ENCODE peak calls at places on chromosome 9, in ten cellular contexts. One of them, this sample, is unnamed.

GRCh38 chr9:4026925-4027324 is 272.9 kb downstream of the GLIS3 start:
- DNase-seq in A549: no peak
- DNase-seq in fibroblast of lung: no peak
- DNase-seq in fibroblast of mammary gland: no peak
- DNase-seq in spleen: no peak
- DNase-seq in endothelial cell: no peak
- DNase-seq in neural progenitor cell: no peak
- DNase-seq in left ventricle myocardium inferior: no peak
- DNase-seq in progenitor cell of endocrine pancreas: no peak
- DNase-seq in nephron progenitor cell: no peak
- DNase-seq in this sample: no peak

GRCh38 chr9:27835746-27836145 is 262.5 kb upstream of the C9orf72 start:
- DNase-seq in progenitor cell of endocrine pancreas: no peak
- DNase-seq in neural progenitor cell: no peak
- DNase-seq in left ventricle myocardium inferior: no peak
- DNase-seq in spleen: no peak
- DNase-seq in nephron progenitor cell: no peak
- DNase-seq in A549: no peak
- DNase-seq in fibroblast of mammary gland: no peak
- DNase-seq in endothelial cell: no peak
- DNase-seq in fibroblast of lung: no peak
- DNase-seq in this sample: no peak

GRCh38 chr9:91182429-91182828 is 179.3 kb downstream of the AUH start:
- DNase-seq in endothelial cell: no peak
- DNase-seq in spleen: no peak
- DNase-seq in A549: no peak
- DNase-seq in fibroblast of mammary gland: peak
- DNase-seq in nephron progenitor cell: no peak
- DNase-seq in progenitor cell of endocrine pancreas: no peak
- DNase-seq in neural progenitor cell: no peak
- DNase-seq in fibroblast of lung: no peak
- DNase-seq in left ventricle myocardium inferior: no peak
- DNase-seq in this sample: no peak

GRCh38 chr9:38008168-38009034 is 60.6 kb downstream of the SHB start:
- DNase-seq in nephron progenitor cell: peak
- DNase-seq in A549: peak
- DNase-seq in neural progenitor cell: no peak
- DNase-seq in endothelial cell: peak
- DNase-seq in fibroblast of mammary gland: peak
- DNase-seq in left ventricle myocardium inferior: no peak
- DNase-seq in spleen: no peak
- DNase-seq in progenitor cell of endocrine pancreas: no peak
- DNase-seq in fibroblast of lung: peak
- DNase-seq in this sample: peak

GRCh38 chr9:33161011-33161588 is 6.0 kb downstream of the B4GALT1 start:
- DNase-seq in fibroblast of mammary gland: peak
- DNase-seq in neural progenitor cell: peak
- DNase-seq in spleen: peak
- DNase-seq in A549: peak
- DNase-seq in left ventricle myocardium inferior: peak
- DNase-seq in fibroblast of lung: peak
- DNase-seq in progenitor cell of endocrine pancreas: no peak
- DNase-seq in nephron progenitor cell: no peak
- DNase-seq in endothelial cell: no peak
- DNase-seq in this sample: no peak

GRCh38 chr9:113633782-113634596 is 170.5 kb downstream of the RGS3 start:
- DNase-seq in neural progenitor cell: no peak
- DNase-seq in progenitor cell of endocrine pancreas: no peak
- DNase-seq in spleen: peak
- DNase-seq in nephron progenitor cell: no peak
- DNase-seq in fibroblast of lung: no peak
- DNase-seq in fibroblast of mammary gland: no peak
- DNase-seq in left ventricle myocardium inferior: no peak
- DNase-seq in endothelial cell: no peak
- DNase-seq in A549: no peak
- DNase-seq in this sample: no peak

GRCh38 chr9:72540348-72540873 is 19.0 kb downstream of the TMC1 start:
- DNase-seq in fibroblast of mammary gland: peak
- DNase-seq in A549: no peak
- DNase-seq in endothelial cell: no peak
- DNase-seq in fibroblast of lung: peak
- DNase-seq in progenitor cell of endocrine pancreas: no peak
- DNase-seq in nephron progenitor cell: no peak
- DNase-seq in left ventricle myocardium inferior: no peak
- DNase-seq in neural progenitor cell: no peak
- DNase-seq in spleen: no peak
- DNase-seq in this sample: no peak

GRCh38 chr9:69193685-69194032 is 19.6 kb downstream of the TJP2 start:
- DNase-seq in left ventricle myocardium inferior: no peak
- DNase-seq in fibroblast of lung: no peak
- DNase-seq in nephron progenitor cell: no peak
- DNase-seq in progenitor cell of endocrine pancreas: no peak
- DNase-seq in neural progenitor cell: peak
- DNase-seq in endothelial cell: peak
- DNase-seq in spleen: no peak
- DNase-seq in fibroblast of mammary gland: no peak
- DNase-seq in A549: no peak
- DNase-seq in this sample: no peak

DNA sequence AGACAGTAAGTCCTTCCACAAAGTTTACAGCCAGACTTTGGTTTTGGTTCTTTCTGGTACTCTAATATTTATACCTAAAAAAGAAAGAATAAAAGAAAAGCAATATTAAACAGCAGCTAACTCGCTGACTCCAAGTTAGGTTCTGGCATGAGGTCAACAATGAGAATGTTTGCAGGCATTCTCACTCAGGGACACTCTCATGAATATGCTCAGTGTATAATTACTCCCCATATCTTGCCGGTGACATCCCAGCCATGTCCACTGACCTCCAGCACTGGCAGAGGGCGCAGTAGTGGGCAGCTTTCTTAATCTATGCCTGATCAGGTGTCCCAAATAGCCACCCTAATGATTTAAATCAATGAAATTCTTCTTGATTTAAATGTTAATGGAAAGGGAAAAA is 151.5 kb downstream of the BNC2 start:
- DNase-seq in left ventricle myocardium inferior: no peak
- DNase-seq in fibroblast of lung: peak
- DNase-seq in neural progenitor cell: no peak
- DNase-seq in endothelial cell: no peak
- DNase-seq in nephron progenitor cell: no peak
- DNase-seq in A549: no peak
- DNase-seq in progenitor cell of endocrine pancreas: no peak
- DNase-seq in spleen: no peak
- DNase-seq in fibroblast of mammary gland: peak
- DNase-seq in this sample: no peak
- TF ChIP-seq CTCF in left ventricle myocardium inferior: no peak
- TF ChIP-seq CTCF in fibroblast of lung: no peak
- TF ChIP-seq CTCF in neural progenitor cell: no peak
- TF ChIP-seq CTCF in endothelial cell: no peak
- TF ChIP-seq CTCF in nephron progenitor cell: no peak
- TF ChIP-seq CTCF in A549: peak
- TF ChIP-seq CTCF in progenitor cell of endocrine pancreas: no peak
- TF ChIP-seq CTCF in spleen: no peak
- TF ChIP-seq CTCF in fibroblast of mammary gland: no peak
- TF ChIP-seq CTCF in this sample: no peak

GRCh38 chr9:137723396-137724113 is 104.8 kb downstream of the EHMT1 start:
- DNase-seq in spleen: no peak
- DNase-seq in fibroblast of mammary gland: no peak
- DNase-seq in A549: no peak
- DNase-seq in endothelial cell: no peak
- DNase-seq in nephron progenitor cell: no peak
- DNase-seq in left ventricle myocardium inferior: no peak
- DNase-seq in neural progenitor cell: peak
- DNase-seq in progenitor cell of endocrine pancreas: no peak
- DNase-seq in fibroblast of lung: no peak
- DNase-seq in this sample: no peak

GRCh38 chr9:137724114-137724445 is 105.3 kb downstream of the EHMT1 start:
- DNase-seq in nephron progenitor cell: no peak
- DNase-seq in fibroblast of mammary gland: peak
- DNase-seq in spleen: no peak
- DNase-seq in progenitor cell of endocrine pancreas: no peak
- DNase-seq in left ventricle myocardium inferior: no peak
- DNase-seq in endothelial cell: no peak
- DNase-seq in fibroblast of lung: peak
- DNase-seq in neural progenitor cell: peak
- DNase-seq in A549: no peak
- DNase-seq in this sample: no peak

GRCh38 chr9:137721899-137722298 is 103.1 kb downstream of the EHMT1 start:
- DNase-seq in neural progenitor cell: no peak
- DNase-seq in progenitor cell of endocrine pancreas: no peak
- DNase-seq in left ventricle myocardium inferior: no peak
- DNase-seq in endothelial cell: no peak
- DNase-seq in spleen: no peak
- DNase-seq in fibroblast of lung: no peak
- DNase-seq in fibroblast of mammary gland: no peak
- DNase-seq in nephron progenitor cell: no peak
- DNase-seq in A549: no peak
- DNase-seq in this sample: no peak

GRCh38 chr9:137721479-137721878 is 102.7 kb downstream of the EHMT1 start:
- DNase-seq in fibroblast of mammary gland: no peak
- DNase-seq in fibroblast of lung: no peak
- DNase-seq in neural progenitor cell: no peak
- DNase-seq in left ventricle myocardium inferior: no peak
- DNase-seq in spleen: no peak
- DNase-seq in A549: no peak
- DNase-seq in endothelial cell: no peak
- DNase-seq in nephron progenitor cell: no peak
- DNase-seq in progenitor cell of endocrine pancreas: no peak
- DNase-seq in this sample: no peak

GRCh38 chr9:137722481-137722880 is 103.7 kb downstream of the EHMT1 start:
- DNase-seq in neural progenitor cell: no peak
- DNase-seq in fibroblast of mammary gland: no peak
- DNase-seq in endothelial cell: no peak
- DNase-seq in spleen: no peak
- DNase-seq in nephron progenitor cell: no peak
- DNase-seq in fibroblast of lung: no peak
- DNase-seq in A549: no peak
- DNase-seq in left ventricle myocardium inferior: no peak
- DNase-seq in progenitor cell of endocrine pancreas: no peak
- DNase-seq in this sample: no peak
- TF ChIP-seq CTCF in neural progenitor cell: no peak
- TF ChIP-seq CTCF in fibroblast of mammary gland: no peak
- TF ChIP-seq CTCF in endothelial cell: no peak
- TF ChIP-seq CTCF in spleen: no peak
- TF ChIP-seq CTCF in nephron progenitor cell: no peak
- TF ChIP-seq CTCF in fibroblast of lung: no peak
- TF ChIP-seq CTCF in A549: no peak
- TF ChIP-seq CTCF in left ventricle myocardium inferior: no peak
- TF ChIP-seq CTCF in progenitor cell of endocrine pancreas: no peak
- TF ChIP-seq CTCF in this sample: no peak

DNA sequence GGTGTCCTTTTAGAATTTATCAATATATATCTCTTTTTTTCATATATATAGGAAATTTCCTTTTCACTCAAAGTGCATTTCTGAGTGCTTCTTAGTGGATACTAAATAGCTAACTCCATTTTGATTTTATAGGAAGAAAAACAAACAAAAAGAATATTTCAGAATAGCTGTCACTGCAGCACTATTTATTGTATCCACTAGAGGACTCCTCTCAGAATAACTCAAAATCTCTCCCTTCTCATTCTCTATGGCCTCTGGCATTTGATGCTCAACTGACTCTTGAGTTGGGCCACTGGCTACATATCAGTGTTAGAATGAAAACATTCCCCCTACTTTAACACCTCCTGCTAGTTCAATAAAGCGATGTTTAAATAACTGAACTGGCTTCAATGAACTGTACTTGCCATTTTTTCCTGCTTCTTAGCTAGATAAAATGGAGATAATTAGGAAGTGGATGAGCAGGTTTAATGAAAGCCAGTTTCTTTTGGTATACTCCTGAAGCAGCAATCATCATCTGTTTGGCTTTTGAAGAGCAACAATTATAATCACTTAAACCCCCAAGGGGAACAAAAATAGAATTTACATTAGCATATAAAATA is 16.6 kb upstream of the ELAVL2 start:
- DNase-seq in fibroblast of mammary gland: no peak
- DNase-seq in spleen: no peak
- DNase-seq in neural progenitor cell: no peak
- DNase-seq in nephron progenitor cell: no peak
- DNase-seq in progenitor cell of endocrine pancreas: no peak
- DNase-seq in A549: no peak
- DNase-seq in fibroblast of lung: no peak
- DNase-seq in left ventricle myocardium inferior: no peak
- DNase-seq in endothelial cell: no peak
- DNase-seq in this sample: no peak
- TF ChIP-seq CTCF in fibroblast of mammary gland: no peak
- TF ChIP-seq CTCF in spleen: no peak
- TF ChIP-seq CTCF in neural progenitor cell: peak
- TF ChIP-seq CTCF in nephron progenitor cell: peak
- TF ChIP-seq CTCF in progenitor cell of endocrine pancreas: peak
- TF ChIP-seq CTCF in A549: no peak
- TF ChIP-seq CTCF in fibroblast of lung: no peak
- TF ChIP-seq CTCF in left ventricle myocardium inferior: no peak
- TF ChIP-seq CTCF in endothelial cell: peak
- TF ChIP-seq CTCF in this sample: peak

GRCh38 chr9:111152614-111153013 is 114.3 kb upstream of the LPAR1 start:
- DNase-seq in A549: no peak
- DNase-seq in left ventricle myocardium inferior: no peak
- DNase-seq in nephron progenitor cell: no peak
- DNase-seq in fibroblast of lung: no peak
- DNase-seq in endothelial cell: no peak
- DNase-seq in progenitor cell of endocrine pancreas: no peak
- DNase-seq in neural progenitor cell: no peak
- DNase-seq in fibroblast of mammary gland: no peak
- DNase-seq in spleen: no peak
- DNase-seq in this sample: no peak

GRCh38 chr9:111150241-111150640 is 112.0 kb upstream of the LPAR1 start:
- DNase-seq in progenitor cell of endocrine pancreas: no peak
- DNase-seq in neural progenitor cell: no peak
- DNase-seq in fibroblast of lung: no peak
- DNase-seq in nephron progenitor cell: no peak
- DNase-seq in endothelial cell: no peak
- DNase-seq in A549: no peak
- DNase-seq in left ventricle myocardium inferior: no peak
- DNase-seq in spleen: no peak
- DNase-seq in fibroblast of mammary gland: peak
- DNase-seq in this sample: no peak

GRCh38 chr9:111147021-111147420 is 108.8 kb upstream of the LPAR1 start:
- DNase-seq in spleen: no peak
- DNase-seq in fibroblast of mammary gland: no peak
- DNase-seq in endothelial cell: no peak
- DNase-seq in neural progenitor cell: no peak
- DNase-seq in left ventricle myocardium inferior: no peak
- DNase-seq in fibroblast of lung: no peak
- DNase-seq in A549: no peak
- DNase-seq in nephron progenitor cell: no peak
- DNase-seq in progenitor cell of endocrine pancreas: no peak
- DNase-seq in this sample: no peak

GRCh38 chr9:111148390-111148993 is 110.2 kb upstream of the LPAR1 start:
- DNase-seq in A549: no peak
- DNase-seq in progenitor cell of endocrine pancreas: no peak
- DNase-seq in left ventricle myocardium inferior: no peak
- DNase-seq in neural progenitor cell: no peak
- DNase-seq in fibroblast of lung: no peak
- DNase-seq in fibroblast of mammary gland: peak
- DNase-seq in nephron progenitor cell: no peak
- DNase-seq in spleen: no peak
- DNase-seq in endothelial cell: no peak
- DNase-seq in this sample: no peak

DNA sequence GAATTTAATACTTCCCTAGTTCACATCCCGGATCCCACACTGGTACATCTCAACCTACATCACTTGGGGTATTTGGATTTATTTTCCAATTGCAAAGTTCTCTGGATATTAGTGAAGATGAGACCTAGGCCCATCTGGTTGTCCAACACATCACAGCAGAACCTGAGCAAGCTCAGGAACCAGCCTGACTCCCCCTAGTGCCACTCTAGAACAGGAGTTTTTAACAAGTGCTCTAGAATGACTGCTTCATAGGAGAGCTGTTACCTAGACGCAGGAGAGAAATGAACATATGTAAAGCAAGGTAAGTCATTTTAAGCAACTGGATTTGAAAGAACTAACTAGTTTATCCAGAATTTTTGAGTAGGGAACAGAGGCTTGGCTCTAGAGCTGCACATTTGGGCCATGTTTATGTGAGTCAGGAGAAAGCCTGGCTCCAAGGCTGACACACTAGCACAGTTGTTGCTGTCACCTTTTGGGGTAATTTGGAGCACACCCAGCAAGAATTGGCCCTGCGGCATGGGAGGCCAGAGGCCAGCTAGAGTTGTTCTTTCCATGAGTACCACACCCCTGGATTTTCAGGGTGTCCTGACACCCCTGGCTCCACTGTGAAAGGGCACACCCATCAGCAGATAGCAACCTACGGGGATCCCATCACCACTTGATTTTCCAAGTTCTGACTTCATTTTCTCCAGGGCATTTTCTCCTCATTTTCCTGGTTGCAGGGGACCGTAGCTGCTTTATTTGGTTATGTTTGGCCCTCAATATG is 110.9 kb upstream of the LPAR1 start:
- DNase-seq in progenitor cell of endocrine pancreas: no peak
- DNase-seq in left ventricle myocardium inferior: peak
- DNase-seq in endothelial cell: no peak
- DNase-seq in fibroblast of lung: no peak
- DNase-seq in fibroblast of mammary gland: peak
- DNase-seq in neural progenitor cell: no peak
- DNase-seq in A549: no peak
- DNase-seq in nephron progenitor cell: no peak
- DNase-seq in spleen: no peak
- DNase-seq in this sample: no peak
- TF ChIP-seq CTCF in progenitor cell of endocrine pancreas: no peak
- TF ChIP-seq CTCF in left ventricle myocardium inferior: no peak
- TF ChIP-seq CTCF in endothelial cell: no peak
- TF ChIP-seq CTCF in fibroblast of lung: no peak
- TF ChIP-seq CTCF in fibroblast of mammary gland: peak
- TF ChIP-seq CTCF in neural progenitor cell: no peak
- TF ChIP-seq CTCF in A549: peak
- TF ChIP-seq CTCF in nephron progenitor cell: no peak
- TF ChIP-seq CTCF in spleen: no peak
- TF ChIP-seq CTCF in this sample: no peak

This sample was measured in neural crest cell.